ENCODE peak calls at places on chromosomes 6 and 20, in nine cellular contexts. A, O, K, J, I, U, E, N and P are unnamed samples.

GRCh38 chr6:147267658-147268057 is 63.4 kb downstream of the STXBP5 start:
- DNase-seq in O (no peak), K (no peak), E (no peak), J (no peak), A (no peak), U (no peak), I (no peak), N (no peak), P (no peak)

GRCh38 chr6:1622851-1623768 is 13.4 kb downstream of the FOXC1 start:
- DNase-seq in A (peak; percentile 38), O (no peak), N (no peak), U (no peak), I (no peak), K (no peak), J (no peak), E (no peak), P (no peak)

GRCh38 chr20:39835040-39835842 is 853.8 kb downstream of the MAFB start:
- DNase-seq in U (no peak), A (no peak), E (no peak), K (no peak), O (no peak), J (no peak), N (no peak), I (no peak), P (no peak)

GRCh38 chr6:37648465-37649330 is 49.0 kb downstream of the MDGA1 start:
- DNase-seq in K (no peak), A (no peak), E (peak; percentile 52), N (no peak), O (peak; percentile 23), J (peak; percentile 44), U (no peak), I (no peak), P (no peak)

GRCh38 chr6:33081098-33081824 is 5.5 kb downstream of the HLA-DPB1 start:
- DNase-seq in O (no peak), J (no peak), N (no peak), E (no peak), A (no peak), I (no peak), K (no peak), U (no peak), P (no peak)

GRCh38 chr6:8207191-8207868 is 105.0 kb upstream of the EEF1E1 start:
- DNase-seq in A (no peak), J (no peak), I (no peak), O (no peak), E (no peak), N (no peak), K (no peak), U (no peak), P (no peak)

GRCh38 chr20:57384953-57385761 is 6.0 kb upstream of the RBM38 start:
- DNase-seq in O (no peak), I (no peak), K (no peak), E (no peak), U (no peak), J (peak; percentile 22), N (no peak), A (no peak), P (no peak)

GRCh38 chr6:148874698-148875293 is 128.0 kb downstream of the UST start:
- DNase-seq in O (peak; percentile 65), A (no peak), E (no peak), K (no peak), I (no peak), J (no peak), U (peak; percentile 56), N (no peak), P (no peak)

GRCh38 chr6:125445054-125445453 is 143.3 kb upstream of the HDDC2 start:
- DNase-seq in U (no peak), I (no peak), J (no peak), N (no peak), O (no peak), E (no peak), K (no peak), A (no peak), P (no peak)

GRCh38 chr20:34037121-34037520 is 43.4 kb downstream of the RALY start:
- DNase-seq in N (no peak), A (peak; percentile 32), O (no peak), J (no peak), E (no peak), K (no peak), I (no peak), U (no peak), P (no peak)

GRCh38 chr6:16437095-16437494 is 198.7 kb downstream of the GMPR start:
- DNase-seq in O (no peak), K (no peak), I (no peak), E (no peak), U (no peak), J (no peak), A (no peak), N (no peak), P (no peak)

GRCh38 chr6:112781236-112781635 is 434.1 kb downstream of the RFPL4B start:
- DNase-seq in O (peak; percentile 62), A (no peak), I (no peak), E (no peak), J (no peak), N (peak; percentile 37), K (no peak), U (no peak), P (no peak)

GRCh38 chr6:155154158-155154830 is 109.5 kb upstream of the CLDN20 start:
- DNase-seq in N (peak; percentile 93), U (peak; percentile 50), A (no peak), E (no peak), K (peak; percentile 79), J (no peak), I (no peak), O (peak; percentile 80), P (peak; percentile 90)

GRCh38 chr6:73011945-73012344 is 213.4 kb downstream of the KHDC1L start:
- DNase-seq in A (no peak), E (no peak), U (no peak), K (no peak), N (no peak), I (no peak), J (no peak), O (peak; percentile 22), P (no peak)

GRCh38 chr6:170045563-170045960 is 245.3 kb downstream of the DLL1 start:
- DNase-seq in A (no peak), O (no peak), J (peak; percentile 4), E (no peak), N (no peak), I (no peak), K (no peak), U (no peak), P (no peak)

GRCh38 chr6:108839068-108839467 is 9.2 kb upstream of the ARMC2 start:
- DNase-seq in J (no peak), I (no peak), U (no peak), E (no peak), N (no peak), K (no peak), A (no peak), O (no peak), P (no peak)

GRCh38 chr6:4812068-4812467 is 35.9 kb downstream of the CDYL start:
- DNase-seq in K (no peak), U (no peak), J (no peak), N (peak; percentile 55), A (no peak), O (peak; percentile 23), I (no peak), E (no peak), P (no peak)

GRCh38 chr6:152250127-152250526 is 387.0 kb downstream of the SYNE1 start:
- DNase-seq in E (no peak), I (no peak), N (no peak), O (no peak), A (no peak), J (no peak), K (no peak), U (no peak), P (no peak)

GRCh38 chr20:49570828-49571552 is 3.1 kb upstream of the PTGIS start:
- DNase-seq in N (peak; percentile 31), U (no peak), O (peak; percentile 62), J (peak; percentile 14), I (no peak), E (no peak), K (no peak), A (no peak), P (no peak)

GRCh38 chr20:51498765-51499540 is 43.6 kb downstream of the NFATC2 start:
- DNase-seq in A (no peak), I (no peak), U (no peak), J (no peak), E (no peak), N (no peak), O (no peak), K (no peak), P (no peak)